ENCODE peak calls at places on chromosome 1, in seven cellular contexts. Z is activated CD8-positive, alpha-beta T cell treated with anti-CD3 and anti-CD28 coated beads for 36 hours; K is lower leg skin; L is epithelial cell of esophagus; M is AG09309; H is H9; C is lung. Q is an unnamed sample.

GRCh38 chr1:85479491-85479890 is 14.5 kb upstream of the DDAH1 start:
- DNase-seq in Z (no peak), K (no peak), L (no peak), M (no peak), H (no peak), C (no peak), Q (no peak)

GRCh38 chr1:11072216-11072917 is 12.5 kb upstream of the SRM start:
- DNase-seq in Z (no peak), K (no peak), L (no peak), M (no peak), H (no peak), C (no peak), Q (peak)

GRCh38 chr1:94755675-94756074 is 64.5 kb upstream of the SLC44A3 start:
- DNase-seq in Z (no peak), K (peak), L (no peak), M (peak), H (no peak), C (no peak), Q (no peak)

GRCh38 chr1:153566414-153567371 is 1.0 kb upstream of the S100A2 start:
- DNase-seq in Z (peak), K (peak), L (peak), M (peak), H (peak), C (peak), Q (peak)

GRCh38 chr1:197954718-197955418 is 37.7 kb downstream of the LHX9 start:
- DNase-seq in Z (no peak), K (no peak), L (no peak), M (no peak), H (no peak), C (no peak), Q (no peak)

GRCh38 chr1:168369655-168370054 is 89.0 kb downstream of the TBX19 start:
- DNase-seq in Z (no peak), K (no peak), L (no peak), M (no peak), H (no peak), C (no peak), Q (no peak)

GRCh38 chr1:231774719-231775322 is 148.2 kb downstream of the DISC1 start:
- DNase-seq in Z (no peak), K (no peak), L (no peak), M (no peak), H (no peak), C (no peak), Q (no peak)

GRCh38 chr1:243950166-243950565 is 100.1 kb upstream of the AKT3 start:
- DNase-seq in Z (no peak), K (no peak), L (peak), M (peak), H (no peak), C (no peak), Q (no peak)

GRCh38 chr1:54081306-54082270 is 28.2 kb downstream of the TCEANC2 start:
- DNase-seq in Z (peak), K (peak), L (peak), M (no peak), H (peak), C (peak), Q (peak)

GRCh38 chr1:202105571-202106339 is 17.0 kb upstream of the GPR37L1 start:
- DNase-seq in Z (no peak), K (no peak), L (peak), M (no peak), H (peak), C (no peak), Q (no peak)

GRCh38 chr1:160795951-160796383 is at the start of gene LY9:
- DNase-seq in Z (peak), K (no peak), L (no peak), M (no peak), H (no peak), C (peak), Q (peak)

GRCh38 chr1:154129392-154129970 is 25.4 kb downstream of the NUP210L start:
- DNase-seq in Z (no peak), K (no peak), L (peak), M (no peak), H (no peak), C (no peak), Q (peak)

GRCh38 chr1:22579541-22580155 is 16.4 kb downstream of the EPHA8 start:
- DNase-seq in Z (no peak), K (no peak), L (no peak), M (no peak), H (no peak), C (no peak), Q (no peak)

GRCh38 chr1:24966724-24967346 is 36.8 kb upstream of the RUNX3 start:
- DNase-seq in Z (peak), K (no peak), L (peak), M (peak), H (no peak), C (no peak), Q (peak)

GRCh38 chr1:229034246-229034645 is 236.7 kb upstream of the RAB4A start:
- DNase-seq in Z (no peak), K (no peak), L (no peak), M (no peak), H (no peak), C (no peak), Q (no peak)

GRCh38 chr1:229030642-229031390 is 240.1 kb upstream of the RAB4A start:
- DNase-seq in Z (no peak), K (no peak), L (no peak), M (no peak), H (peak), C (no peak), Q (no peak)

GRCh38 chr1:229031491-229032341 is 239.2 kb upstream of the RAB4A start:
- DNase-seq in Z (no peak), K (no peak), L (no peak), M (no peak), H (no peak), C (no peak), Q (no peak)

GRCh38 chr1:229033480-229033879 is 237.4 kb upstream of the RAB4A start:
- DNase-seq in Z (no peak), K (no peak), L (no peak), M (no peak), H (no peak), C (no peak), Q (no peak)

DNA sequence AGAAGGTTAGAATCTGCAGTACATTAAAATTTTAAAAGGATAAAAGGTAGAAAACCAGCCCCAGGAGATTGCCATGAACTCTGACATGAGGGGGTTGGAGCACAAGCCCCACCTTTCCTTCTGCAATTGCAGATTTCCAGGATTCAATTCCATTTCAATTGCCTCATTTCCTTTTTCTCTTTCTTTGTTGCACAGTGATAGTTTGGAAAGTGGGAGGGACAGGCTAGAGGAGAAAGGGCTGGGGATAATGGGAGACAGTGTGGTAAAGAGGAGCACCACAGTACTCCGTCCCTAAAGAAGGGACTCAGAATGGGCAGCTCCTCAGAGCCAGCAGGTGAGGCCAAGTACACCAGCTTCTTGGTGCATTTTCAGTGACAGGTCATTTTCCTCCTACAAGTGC is 238.5 kb upstream of the RAB4A start:
- DNase-seq in Z (no peak), K (no peak), L (no peak), M (no peak), H (no peak), C (no peak), Q (no peak)
- TF ChIP-seq CTCF in Z (no peak), K (no peak), L (no peak), M (no peak), H (no peak), C (no peak), Q (no peak)

GRCh38 chr1:232951605-232952004 is 1.2 kb downstream of the NTPCR start:
- DNase-seq in Z (no peak), K (no peak), L (no peak), M (no peak), H (no peak), C (no peak), Q (no peak)

GRCh38 chr1:232954594-232955365 is 4.4 kb downstream of the NTPCR start:
- DNase-seq in Z (no peak), K (no peak), L (no peak), M (no peak), H (no peak), C (no peak), Q (no peak)

GRCh38 chr1:232950919-232951579 is 638 bp downstream of the NTPCR start:
- DNase-seq in Z (peak), K (no peak), L (peak), M (no peak), H (peak), C (no peak), Q (peak)

GRCh38 chr1:232952514-232953175 is 2.2 kb downstream of the NTPCR start:
- DNase-seq in Z (peak), K (peak), L (peak), M (no peak), H (peak), C (peak), Q (peak)

DNA sequence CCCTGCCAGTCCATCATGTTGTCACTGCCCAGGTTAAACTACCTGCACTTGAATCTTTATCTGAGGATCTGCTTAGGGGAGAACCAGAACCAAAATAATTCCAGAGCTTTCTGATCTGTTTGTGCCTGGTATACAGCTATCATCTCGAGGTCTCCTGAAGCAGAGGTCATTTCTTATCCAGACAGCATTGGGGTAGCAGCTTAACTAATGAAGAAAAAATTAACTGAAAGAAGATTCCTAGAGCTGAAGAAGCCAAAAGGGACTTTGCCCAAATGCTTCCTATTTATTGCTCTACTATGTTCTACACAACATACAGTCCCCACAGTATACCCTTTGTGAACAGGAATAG is 2.7 kb downstream of the NTPCR start:
- DNase-seq in Z (no peak), K (no peak), L (no peak), M (no peak), H (no peak), C (no peak), Q (no peak)
- TF ChIP-seq CTCF in Z (peak), K (no peak), L (no peak), M (no peak), H (peak), C (no peak), Q (no peak)

DNA sequence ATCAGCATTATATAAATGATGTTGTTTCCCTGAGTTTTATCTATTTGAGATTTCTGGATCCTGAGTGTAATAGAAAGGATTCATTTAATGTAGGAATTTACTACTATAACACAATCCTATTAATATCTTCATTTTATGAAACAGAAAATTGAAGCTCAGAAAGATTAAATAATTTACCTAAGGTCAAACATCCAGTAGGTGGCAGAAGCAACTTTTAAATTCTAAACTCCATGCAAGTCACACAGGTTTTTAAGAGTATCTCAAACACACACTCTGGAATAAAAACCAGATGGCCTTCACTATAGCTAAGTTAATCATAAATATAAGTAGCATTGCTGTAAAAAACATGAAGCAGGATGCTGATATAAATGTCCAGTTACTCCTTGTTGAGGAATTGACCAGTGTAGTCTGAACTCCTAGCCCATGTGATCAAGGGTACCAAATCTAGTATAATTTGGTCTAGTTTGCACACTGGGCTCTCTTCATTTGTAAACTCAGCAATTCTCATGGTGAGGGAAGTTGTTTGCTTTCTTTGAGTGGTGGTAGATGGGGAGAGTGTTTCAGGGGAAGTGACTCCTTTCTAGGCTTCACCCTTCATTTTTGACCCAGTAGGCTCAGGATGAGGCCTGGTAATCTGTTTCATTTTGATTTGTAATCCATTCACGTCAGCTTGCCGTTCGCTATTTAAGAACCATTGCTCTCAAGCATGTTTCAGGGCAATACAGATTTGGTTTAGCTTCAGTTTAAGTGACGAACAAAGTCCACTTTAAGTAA is 9.3 kb upstream of the FMO3 start:
- DNase-seq in Z (no peak), K (no peak), L (peak), M (peak), H (no peak), C (no peak), Q (peak)
- TF ChIP-seq CTCF in Z (no peak), K (no peak), L (peak), M (peak), H (peak), C (no peak), Q (no peak)

GRCh38 chr1:110787328-110788071 is 85.4 kb upstream of the CD53 start:
- DNase-seq in Z (peak), K (no peak), L (no peak), M (no peak), H (no peak), C (no peak), Q (peak)

GRCh38 chr1:110786802-110787327 is 86.1 kb upstream of the CD53 start:
- DNase-seq in Z (no peak), K (no peak), L (no peak), M (no peak), H (no peak), C (no peak), Q (no peak)

GRCh38 chr1:110785612-110786011 is 87.3 kb upstream of the CD53 start:
- DNase-seq in Z (no peak), K (no peak), L (peak), M (no peak), H (no peak), C (no peak), Q (no peak)

GRCh38 chr1:110783292-110783918 is 89.5 kb upstream of the CD53 start:
- DNase-seq in Z (peak), K (peak), L (peak), M (peak), H (peak), C (peak), Q (peak)

GRCh38 chr1:110785055-110785454 is 87.9 kb upstream of the CD53 start:
- DNase-seq in Z (no peak), K (no peak), L (no peak), M (no peak), H (no peak), C (no peak), Q (no peak)
- TF ChIP-seq CTCF in Z (no peak), K (no peak), L (no peak), M (no peak), H (no peak), C (no peak), Q (no peak)

DNA sequence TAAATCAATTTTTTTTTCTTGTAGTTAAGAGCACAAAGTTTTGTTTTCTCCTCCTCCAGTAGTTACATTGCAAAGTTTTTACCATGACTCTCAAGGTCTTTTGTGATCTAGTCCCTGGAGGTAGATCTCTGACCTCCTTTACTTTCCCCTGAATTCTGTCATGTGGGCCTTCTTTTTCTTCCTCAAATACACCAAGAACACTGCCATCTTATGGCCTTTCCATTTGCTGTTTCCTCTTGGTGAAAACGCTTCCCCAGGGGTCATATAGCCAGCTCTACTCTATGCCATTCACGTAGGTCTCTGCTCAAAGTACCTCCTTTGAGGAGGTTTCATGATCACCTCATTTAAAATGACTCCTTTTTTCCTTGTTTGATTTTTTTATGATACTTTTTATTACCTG is 2.7 kb downstream of the DDX20 start:
- DNase-seq in Z (no peak), K (no peak), L (no peak), M (no peak), H (no peak), C (no peak), Q (no peak)
- TF ChIP-seq CTCF in Z (no peak), K (no peak), L (peak), M (peak), H (peak), C (no peak), Q (no peak)